ENCODE peak calls at places on chromosomes 11 and 22, in ten cellular contexts. O is NCI-H2107; J is brain microvascular endothelial cell; C is caudate nucleus; F is retina; W is stimulated activated CD4-positive, alpha-beta T cell treated with anti-CD3 and anti-CD28 coated beads, Interleukin-2, amount 100 ng/mL, for 24 hours; R is stimulated activated CD8-positive, alpha-beta memory T cell treated with anti-CD3 and anti-CD28 coated beads, Interleukin-15, amount 100 ng/mL, for 1 hour; M is tibial nerve; E is NCI-H460; U is ovary. P is an unnamed sample.

GRCh38 chr11:45543808-45544422 is 121.5 kb downstream of the CHST1 start:
- DNase-seq in O (no peak), J (no peak), C (no peak), F (no peak), W (no peak), R (no peak), M (no peak), E (no peak), U (no peak), P (no peak)

GRCh38 chr11:116613201-116613910 is 159.4 kb downstream of the BUD13 start:
- DNase-seq in O (no peak), J (no peak), C (no peak), F (peak; percentile 82), W (no peak), R (no peak), M (no peak), E (no peak), U (no peak), P (no peak)

GRCh38 chr22:40176921-40177737 is 596 bp upstream of the TNRC6B start:
- DNase-seq in O (no peak), J (peak; percentile 64), C (no peak), F (no peak), W (peak; percentile 81), R (peak; percentile 49), M (no peak), E (peak; percentile 31), U (no peak), P (peak; percentile 39)

GRCh38 chr11:63888170-63889086 is 28.5 kb downstream of the RCOR2 start:
- DNase-seq in O (peak; percentile 45), J (peak; percentile 46), C (no peak), F (no peak), W (peak; percentile 66), R (peak; percentile 51), M (no peak), E (no peak), U (peak; percentile 71), P (no peak)

GRCh38 chr11:65427691-65428577 is 5.3 kb downstream of the NEAT1 start:
- DNase-seq in O (no peak), J (peak; percentile 68), C (no peak), F (no peak), W (peak; percentile 53), R (no peak), M (no peak), E (peak; percentile 61), U (peak; percentile 53), P (no peak)

GRCh38 chr22:26835929-26836528 is 178.6 kb downstream of the MIAT start:
- DNase-seq in O (no peak), J (peak; percentile 40), C (no peak), F (peak; percentile 20), W (peak; percentile 56), R (peak; percentile 14), M (peak; percentile 16), E (peak; percentile 40), U (no peak), P (no peak)

GRCh38 chr11:109085708-109086373 is 336.1 kb upstream of the C11orf87 start:
- DNase-seq in O (no peak), J (no peak), C (no peak), F (no peak), W (no peak), R (no peak), M (no peak), E (no peak), U (no peak), P (peak; percentile 3)

GRCh38 chr22:46936378-46936916 is 174.0 kb downstream of the TBC1D22A start:
- DNase-seq in O (no peak), J (no peak), C (no peak), F (peak; percentile 77), W (no peak), R (no peak), M (no peak), E (no peak), U (peak; percentile 46), P (no peak)

GRCh38 chr11:134818531-134818930 is 406.5 kb upstream of the B3GAT1 start:
- DNase-seq in O (no peak), J (no peak), C (no peak), F (no peak), W (no peak), R (no peak), M (no peak), E (no peak), U (no peak), P (no peak)

GRCh38 chr11:10807629-10808552 is 835 bp downstream of the EIF4G2 start:
- DNase-seq in O (no peak), J (peak; percentile 26), C (peak; percentile 75), F (peak; percentile 82), W (peak; percentile 55), R (peak; percentile 8), M (peak; percentile 39), E (no peak), U (peak; percentile 74), P (no peak)

GRCh38 chr22:20128619-20128901 is 3.0 kb upstream of the ZDHHC8 start:
- DNase-seq in O (no peak), J (no peak), C (no peak), F (no peak), W (no peak), R (no peak), M (no peak), E (no peak), U (no peak), P (no peak)

GRCh38 chr11:46380340-46381045 is 976 bp upstream of the MDK start:
- DNase-seq in O (no peak), J (no peak), C (peak; percentile 51), F (peak; percentile 88), W (peak; percentile 72), R (no peak), M (peak; percentile 43), E (no peak), U (peak; percentile 87), P (no peak)

GRCh38 chr11:70863186-70863585 is 389.2 kb downstream of the SHANK2 start:
- DNase-seq in O (no peak), J (no peak), C (no peak), F (no peak), W (no peak), R (no peak), M (no peak), E (no peak), U (no peak), P (no peak)

GRCh38 chr11:47154738-47155570 is 21.7 kb downstream of the ARFGAP2 start:
- DNase-seq in O (no peak), J (no peak), C (no peak), F (no peak), W (no peak), R (no peak), M (no peak), E (no peak), U (no peak), P (no peak)

GRCh38 chr11:69880041-69880802 is 61.0 kb upstream of the FGF3 start:
- DNase-seq in O (no peak), J (no peak), C (no peak), F (no peak), W (no peak), R (no peak), M (no peak), E (no peak), U (peak; percentile 11), P (no peak)

GRCh38 chr11:45267660-45268340 is 18.3 kb downstream of the SYT13 start:
- DNase-seq in O (no peak), J (no peak), C (no peak), F (no peak), W (no peak), R (no peak), M (no peak), E (no peak), U (no peak), P (no peak)

GRCh38 chr11:114085965-114086364 is 26.5 kb downstream of the ZBTB16 start:
- DNase-seq in O (no peak), J (no peak), C (no peak), F (no peak), W (no peak), R (no peak), M (no peak), E (no peak), U (no peak), P (no peak)

P was measured in amniotic stem cell.